ENCODE peak calls at places on chromosomes 4 and X, in eight cellular contexts. E is HL-60, F is NT2/D1, L is tibial artery, B is cardiac muscle cell, M is testis, N is left ventricle myocardium inferior, R is adipocyte. S is an unnamed sample.

GRCh38 chrX:23383411-23383810 is 48.8 kb downstream of the PTCHD1 start:
- DNase-seq in E (no peak), F (no peak), L (no peak), B (peak; percentile 55), M (no peak), N (no peak), R (peak; percentile 9), S (no peak)

GRCh38 chrX:148854351-148854750 is 353.9 kb downstream of the AFF2 start:
- DNase-seq in E (no peak), F (no peak), L (no peak), B (no peak), M (no peak), N (no peak), R (peak; percentile 2), S (peak; percentile 45)

GRCh38 chr4:130563185-130563890 is 1467.4 kb downstream of the C4orf33 start:
- DNase-seq in E (no peak), F (peak; percentile 28), L (peak; percentile 65), B (peak; percentile 88), M (peak; percentile 29), N (peak; percentile 20), R (peak; percentile 95), S (peak; percentile 44)

GRCh38 chrX:71541546-71542022 is 8.7 kb downstream of the OGT start:
- DNase-seq in E (no peak), F (no peak), L (no peak), B (peak; percentile 74), M (no peak), N (no peak), R (peak; percentile 75), S (peak; percentile 29)

GRCh38 chr4:112060212-112060611 is 85.0 kb upstream of the FAM241A start:
- DNase-seq in E (no peak), F (no peak), L (no peak), B (peak; percentile 38), M (no peak), N (no peak), R (peak; percentile 19), S (no peak)

GRCh38 chr4:136012250-136012649 is 1520.0 kb downstream of the PCDH18 start:
- DNase-seq in E (no peak), F (no peak), L (no peak), B (no peak), M (no peak), N (no peak), R (peak; percentile 75), S (no peak)

GRCh38 chr4:122234686-122235085 is 82.6 kb downstream of the BLTP1 start:
- DNase-seq in E (no peak), F (no peak), L (no peak), B (no peak), M (no peak), N (no peak), R (no peak), S (no peak)

GRCh38 chrX:98350940-98351339 is 1467.2 kb downstream of the RPA4 start:
- DNase-seq in E (no peak), F (peak; percentile 42), L (no peak), B (no peak), M (no peak), N (no peak), R (no peak), S (no peak)

GRCh38 chr4:13918110-13918509 is 290.6 kb upstream of the BOD1L1 start:
- DNase-seq in E (no peak), F (no peak), L (no peak), B (peak; percentile 95), M (no peak), N (peak; percentile 26), R (peak; percentile 92), S (peak; percentile 97)

GRCh38 chr4:185003596-185004351 is 14.5 kb upstream of the HELT start:
- DNase-seq in E (no peak), F (no peak), L (peak; percentile 53), B (no peak), M (no peak), N (no peak), R (no peak), S (no peak)

GRCh38 chr4:2786152-2786671 is 6.7 kb upstream of the SH3BP2 start:
- DNase-seq in E (no peak), F (no peak), L (peak; percentile 56), B (no peak), M (no peak), N (no peak), R (no peak), S (no peak)

GRCh38 chr4:149223659-149224058 is 592.0 kb downstream of the IQCM start:
- DNase-seq in E (no peak), F (no peak), L (no peak), B (peak; percentile 1), M (no peak), N (no peak), R (no peak), S (peak; percentile 69)

GRCh38 chr4:78166582-78166981 is 109.5 kb downstream of the FRAS1 start:
- DNase-seq in E (no peak), F (no peak), L (no peak), B (no peak), M (no peak), N (no peak), R (no peak), S (peak; percentile 23)

GRCh38 chr4:96241819-96242218 is 401.9 kb downstream of the PDHA2 start:
- DNase-seq in E (no peak), F (no peak), L (no peak), B (no peak), M (no peak), N (no peak), R (no peak), S (no peak)

GRCh38 chr4:40621229-40621591 is 8.5 kb downstream of the RBM47 start:
- DNase-seq in E (no peak), F (no peak), L (no peak), B (no peak), M (no peak), N (no peak), R (no peak), S (no peak)

GRCh38 chr4:166435449-166435848 is 562.4 kb downstream of the TLL1 start:
- DNase-seq in E (no peak), F (no peak), L (no peak), B (peak; percentile 77), M (no peak), N (no peak), R (peak; percentile 52), S (peak; percentile 89)

GRCh38 chr4:121950212-121950679 is 1.6 kb downstream of the TRPC3 start:
- DNase-seq in E (peak; percentile 57), F (peak; percentile 70), L (peak; percentile 76), B (peak; percentile 68), M (peak; percentile 87), N (peak; percentile 84), R (peak; percentile 85), S (peak; percentile 16)

GRCh38 chr4:183984561-183984960 is 79.5 kb downstream of the STOX2 start:
- DNase-seq in E (no peak), F (no peak), L (no peak), B (no peak), M (peak; percentile 55), N (peak; percentile 67), R (no peak), S (no peak)

GRCh38 chr4:54513741-54514140 is 144.0 kb upstream of the KIT start:
- DNase-seq in E (no peak), F (no peak), L (no peak), B (no peak), M (no peak), N (no peak), R (no peak), S (no peak)
- H3K27me3 ChIP-seq in E (no peaks in the 10 kb centered on the region), F (no peaks in the 10 kb centered on the region), L (no peaks in the 10 kb centered on the region), B (no peaks in the 10 kb centered on the region), M (no peaks in the 10 kb centered on the region), N (no peaks in the 10 kb centered on the region), R (no peaks in the 10 kb centered on the region), S (no peaks in the 10 kb centered on the region)

GRCh38 chr4:108166441-108167315 is 2.1 kb downstream of the LEF1 start:
- DNase-seq in E (no peak), F (no peak), L (no peak), B (no peak), M (peak; percentile 22), N (no peak), R (peak; percentile 13), S (no peak)

GRCh38 chr4:108166038-108166437 is 2.7 kb downstream of the LEF1 start:
- DNase-seq in E (no peak), F (no peak), L (no peak), B (no peak), M (no peak), N (no peak), R (no peak), S (no peak)

GRCh38 chr4:108168672-108169562 is at the start of gene LEF1:
- DNase-seq in E (no peak), F (no peak), L (no peak), B (peak; percentile 42), M (peak; percentile 40), N (no peak), R (peak; percentile 71), S (peak; percentile 67)

GRCh38 chr4:108169639-108170038 is 907 bp upstream of the LEF1 start:
- DNase-seq in E (no peak), F (no peak), L (no peak), B (no peak), M (no peak), N (no peak), R (no peak), S (no peak)

GRCh38 chr4:108168213-108168671 is 490 bp downstream of the LEF1 start:
- DNase-seq in E (no peak), F (no peak), L (no peak), B (no peak), M (no peak), N (no peak), R (no peak), S (no peak)
- H3K27me3 ChIP-seq in E (peaks cover 82% of the 10 kb centered on the region), F (peaks cover 81% of the 10 kb centered on the region), L (no peaks in the 10 kb centered on the region), B (peaks cover 30% of the 10 kb centered on the region), M (no peaks in the 10 kb centered on the region), N (peaks cover 100% of the 10 kb centered on the region), R (peaks cover 70% of the 10 kb centered on the region), S (peaks cover 76% of the 10 kb centered on the region)

GRCh38 chrX:34891391-34891790 is 51.2 kb upstream of the FAM47B start:
- DNase-seq in E (no peak), F (no peak), L (no peak), B (no peak), M (no peak), N (no peak), R (no peak), S (no peak)

DNA sequence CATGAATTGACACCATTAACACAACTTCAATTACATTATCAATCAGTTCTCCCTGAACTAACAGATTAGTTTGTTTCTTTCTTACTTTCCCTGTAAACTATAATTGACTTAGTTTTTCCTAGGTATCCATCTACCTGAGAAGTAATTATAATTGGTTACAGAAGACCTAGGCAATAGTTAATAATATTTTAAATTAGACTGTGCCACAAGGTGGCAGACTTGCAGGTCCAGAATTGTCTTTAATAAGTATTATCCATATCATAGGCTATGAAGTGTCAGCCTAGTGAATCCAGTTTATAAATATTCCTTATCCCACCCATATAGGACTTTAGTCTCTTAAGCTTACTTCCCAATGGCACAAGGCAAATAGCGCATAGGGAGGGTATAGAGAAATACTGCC is 48.9 kb upstream of the FAM47B start:
- DNase-seq in E (no peak), F (no peak), L (no peak), B (no peak), M (no peak), N (no peak), R (peak; percentile 41), S (no peak)
- H3K27me3 ChIP-seq in E (no peaks in the 10 kb centered on the region), F (no peaks in the 10 kb centered on the region), L (no peaks in the 10 kb centered on the region), B (no peaks in the 10 kb centered on the region), M (no peaks in the 10 kb centered on the region), N (no peaks in the 10 kb centered on the region), R (no peaks in the 10 kb centered on the region), S (no peaks in the 10 kb centered on the region)

DNA sequence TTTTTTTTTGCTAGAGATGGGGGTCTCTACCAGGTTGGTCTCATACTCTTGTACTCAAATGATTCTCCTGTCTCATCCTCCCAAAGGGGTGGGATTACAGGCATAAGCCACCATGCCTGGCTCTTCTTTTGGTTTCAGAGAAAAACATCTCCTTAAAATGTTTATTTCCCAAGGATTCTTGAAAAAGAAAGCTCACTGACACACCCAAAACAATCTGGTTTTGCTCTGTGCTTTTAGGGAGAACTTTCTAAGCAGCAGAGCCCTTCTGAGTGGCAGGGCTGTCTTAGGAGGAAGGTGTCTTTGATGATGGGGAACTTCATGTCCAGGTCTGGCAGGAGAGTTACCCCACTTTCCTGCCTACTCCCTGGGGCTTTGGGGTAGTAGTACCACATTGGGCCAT is 1.3 kb downstream of the SOD3 start:
- DNase-seq in E (no peak), F (no peak), L (no peak), B (no peak), M (no peak), N (no peak), R (peak; percentile 20), S (no peak)
- H3K27me3 ChIP-seq in E (peaks cover 18% of the 10 kb centered on the region), F (no peaks in the 10 kb centered on the region), L (no peaks in the 10 kb centered on the region), B (peaks cover 22% of the 10 kb centered on the region), M (no peaks in the 10 kb centered on the region), N (peaks cover 32% of the 10 kb centered on the region), R (no peaks in the 10 kb centered on the region), S (peaks cover 6% of the 10 kb centered on the region)

S was measured in mammary epithelial cell.